ENCODE peak calls at places on chromosomes 11 and 22, in six cellular contexts. G is body of pancreas, Y is tibial artery, W is adrenal gland, A is spleen, H is Peyer's patch. L is an unnamed sample.

GRCh38 chr22:20000246-20001081 is 16.2 kb downstream of the ARVCF start:
- DNase-seq in G (peak; percentile 36), Y (peak; percentile 70), W (no peak), A (peak; percentile 51), H (no peak), L (no peak)

GRCh38 chr22:17093081-17093480 is 8.3 kb downstream of the IL17RA start:
- DNase-seq in G (no peak), Y (no peak), W (peak; percentile 17), A (no peak), H (no peak), L (no peak)

GRCh38 chr22:40324468-40325305 is 21.6 kb upstream of the ADSL start:
- DNase-seq in G (no peak), Y (no peak), W (peak; percentile 41), A (peak; percentile 80), H (no peak), L (no peak)

GRCh38 chr11:43756575-43756974 is 76.0 kb downstream of the HSD17B12 start:
- DNase-seq in G (no peak), Y (no peak), W (no peak), A (no peak), H (no peak), L (peak; percentile 41)

GRCh38 chr11:126929186-126930085 is 71.1 kb downstream of the KIRREL3 start:
- DNase-seq in G (no peak), Y (no peak), W (no peak), A (no peak), H (no peak), L (peak; percentile 14)

GRCh38 chr11:92295175-92296137 is 70.8 kb downstream of the FAT3 start:
- DNase-seq in G (no peak), Y (no peak), W (no peak), A (no peak), H (no peak), L (no peak)

GRCh38 chr22:25131198-25131887 is 68.3 kb upstream of the CRYBB3 start:
- DNase-seq in G (no peak), Y (no peak), W (no peak), A (no peak), H (no peak), L (no peak)

GRCh38 chr22:38273135-38273761 is 438 bp upstream of the TMEM184B start:
- DNase-seq in G (no peak), Y (no peak), W (no peak), A (no peak), H (no peak), L (no peak)

GRCh38 chr11:19093976-19094375 is 23.0 kb upstream of the ZDHHC13 start:
- DNase-seq in G (no peak), Y (no peak), W (no peak), A (no peak), H (no peak), L (no peak)

GRCh38 chr22:45096256-45096907 is 67.3 kb upstream of the NUP50 start:
- DNase-seq in G (peak; percentile 60), Y (no peak), W (peak; percentile 86), A (no peak), H (peak; percentile 57), L (peak; percentile 73)

GRCh38 chr11:36974771-36975170 is 376.7 kb upstream of the RAG2 start:
- DNase-seq in G (no peak), Y (no peak), W (no peak), A (no peak), H (no peak), L (no peak)

GRCh38 chr22:21034989-21035388 is 2.6 kb upstream of the SLC7A4 start:
- DNase-seq in G (no peak), Y (no peak), W (no peak), A (no peak), H (no peak), L (no peak)

GRCh38 chr11:44229003-44229570 is 80.9 kb downstream of the ALX4 start:
- DNase-seq in G (no peak), Y (no peak), W (no peak), A (no peak), H (no peak), L (no peak)

GRCh38 chr11:58525037-58525614 is 17.2 kb upstream of the OR5B21 start:
- DNase-seq in G (peak; percentile 28), Y (no peak), W (no peak), A (no peak), H (no peak), L (no peak)

GRCh38 chr11:12744831-12745502 is 70.7 kb downstream of the TEAD1 start:
- DNase-seq in G (no peak), Y (no peak), W (no peak), A (no peak), H (no peak), L (peak; percentile 91)

GRCh38 chr11:128158860-128159259 is 428.5 kb downstream of the ETS1 start:
- DNase-seq in G (no peak), Y (no peak), W (no peak), A (no peak), H (no peak), L (no peak)

GRCh38 chr11:16226245-16226644 is 130.1 kb downstream of the SOX6 start:
- DNase-seq in G (peak; percentile 89), Y (peak; percentile 17), W (peak; percentile 61), A (no peak), H (peak; percentile 77), L (peak; percentile 25)

GRCh38 chr11:84384637-84385227 is 1098.6 kb upstream of the CCDC90B start:
- DNase-seq in G (peak; percentile 68), Y (peak; percentile 65), W (peak; percentile 89), A (no peak), H (no peak), L (peak; percentile 62)

GRCh38 chr11:87180743-87181142 is 143.0 kb downstream of the TMEM135 start:
- DNase-seq in G (no peak), Y (no peak), W (no peak), A (no peak), H (no peak), L (no peak)

GRCh38 chr11:41612415-41612814 is 153.0 kb upstream of the LRRC4C start:
- DNase-seq in G (no peak), Y (no peak), W (no peak), A (no peak), H (no peak), L (no peak)

GRCh38 chr22:49154433-49154832 is 673.2 kb downstream of the BRD1 start:
- DNase-seq in G (no peak), Y (no peak), W (no peak), A (peak; percentile 67), H (peak; percentile 31), L (no peak)

GRCh38 chr11:75760710-75761493 is 7.7 kb upstream of the DGAT2 start:
- DNase-seq in G (no peak), Y (no peak), W (peak; percentile 24), A (no peak), H (no peak), L (no peak)

GRCh38 chr11:27571151-27571840 is 64.7 kb upstream of the LIN7C start:
- DNase-seq in G (no peak), Y (no peak), W (no peak), A (no peak), H (no peak), L (peak; percentile 64)

GRCh38 chr11:9251306-9251705 is 13.8 kb downstream of the DENND5A start:
- DNase-seq in G (no peak), Y (no peak), W (no peak), A (no peak), H (no peak), L (no peak)

GRCh38 chr11:110059706-110060430 is 33.3 kb upstream of the ZC3H12C start:
- DNase-seq in G (no peak), Y (no peak), W (no peak), A (no peak), H (no peak), L (peak; percentile 23)

GRCh38 chr22:19060356-19061009 is 61.7 kb downstream of the DGCR2 start:
- DNase-seq in G (no peak), Y (no peak), W (peak; percentile 61), A (peak; percentile 28), H (no peak), L (no peak)

GRCh38 chr11:122633219-122633829 is 22.2 kb upstream of the UBASH3B start:
- DNase-seq in G (peak; percentile 16), Y (no peak), W (peak; percentile 58), A (no peak), H (no peak), L (peak; percentile 68)

GRCh38 chr11:113874096-113874919 is 1.1 kb downstream of the USP28 start:
- DNase-seq in G (no peak), Y (no peak), W (peak; percentile 57), A (no peak), H (no peak), L (peak; percentile 14)

GRCh38 chr11:44840526-44840925 is 110.2 kb downstream of the TP53I11 start:
- DNase-seq in G (no peak), Y (no peak), W (no peak), A (no peak), H (no peak), L (no peak)

DNA sequence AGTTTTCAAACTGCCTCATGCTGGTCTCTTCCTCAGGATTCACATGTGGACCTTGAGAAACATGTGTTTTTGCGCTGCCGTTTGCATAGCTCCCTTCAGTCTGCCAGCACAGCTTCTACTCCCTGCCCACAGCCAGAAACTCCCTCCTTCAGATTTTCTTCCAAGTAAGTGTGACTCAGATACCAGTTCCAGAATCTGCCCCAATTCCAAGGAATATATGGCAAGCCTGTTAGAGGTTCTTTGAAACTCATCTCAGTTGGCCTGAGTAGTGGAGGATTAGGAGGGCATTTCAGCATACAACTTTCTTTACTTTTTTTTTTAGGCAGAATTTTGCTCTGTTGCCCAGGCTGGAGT is 67.1 kb downstream of the SNX19 start:
- DNase-seq in G (no peak), Y (peak; percentile 82), W (no peak), A (no peak), H (no peak), L (peak; percentile 81)
- H3K4me1 ChIP-seq in G (no peaks in the 10 kb centered on the region), Y (peaks cover 16% of the 10 kb centered on the region), W (no peaks in the 10 kb centered on the region), A (no peaks in the 10 kb centered on the region), H (no peaks in the 10 kb centered on the region), L (peaks cover 24% of the 10 kb centered on the region)

DNA sequence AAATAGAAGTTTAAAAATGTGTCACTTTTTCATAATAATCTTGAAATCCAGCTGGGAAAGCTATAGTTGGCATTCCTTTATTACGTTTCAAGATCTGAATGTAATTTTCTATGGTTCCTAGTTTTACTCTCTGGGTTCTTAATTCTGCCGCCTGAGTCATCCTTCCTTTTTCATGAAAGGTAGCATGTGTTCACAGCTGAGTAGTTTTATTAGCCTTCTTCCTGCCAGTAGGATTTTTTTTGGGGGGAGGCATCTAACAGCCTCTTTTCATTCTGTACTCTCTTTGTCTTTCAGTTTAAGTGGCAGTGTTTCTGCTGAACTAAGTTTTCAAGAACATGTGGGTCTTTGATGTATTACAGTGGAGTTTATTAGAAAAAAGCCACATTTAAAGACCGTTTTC is 36.5 kb downstream of the OR2AG2 start:
- DNase-seq in G (no peak), Y (no peak), W (no peak), A (no peak), H (no peak), L (no peak)
- H3K27ac ChIP-seq in G (no peak overlapping the region), Y (no peak overlapping the region), W (no peak overlapping the region), A (peak overlapping the region; percentile 17), H (no peak overlapping the region), L (no peak overlapping the region)

GRCh38 chr11:96256604-96257003 is 86.4 kb downstream of the MAML2 start:
- DNase-seq in G (no peak), Y (no peak), W (no peak), A (no peak), H (no peak), L (no peak)
- H3K4me3 ChIP-seq in G (no peak overlapping the region), Y (no peak overlapping the region), W (no peak overlapping the region), A (no peak overlapping the region), H (no peak overlapping the region), L (no peak overlapping the region)

GRCh38 chr22:37229805-37230672 is 14.0 kb downstream of the RAC2 start:
- DNase-seq in G (peak; percentile 64), Y (peak; percentile 67), W (no peak), A (peak; percentile 97), H (peak; percentile 59), L (peak; percentile 38)
- H3K4me1 ChIP-seq in G (peaks cover 15% of the 10 kb centered on the region), Y (no peaks in the 10 kb centered on the region), W (peaks cover 27% of the 10 kb centered on the region), A (peaks cover 94% of the 10 kb centered on the region), H (peaks cover 45% of the 10 kb centered on the region), L (no peaks in the 10 kb centered on the region)

L was measured in cardiac muscle cell.